ENCODE peak calls at places on chromosomes 11 and 22, in four cellular contexts. One of them, this sample, is unnamed.

GRCh38 chr11:133163463-133164419 is 368.6 kb downstream of the OPCML start:
- DNase-seq in GM12878: peak
- DNase-seq in HepG2: peak
- DNase-seq in K562: peak
- DNase-seq in this sample: no peak

GRCh38 chr11:116107229-116107628 is 603.0 kb upstream of the CADM1 start:
- DNase-seq in K562: no peak
- DNase-seq in HepG2: no peak
- DNase-seq in GM12878: no peak
- DNase-seq in this sample: no peak

GRCh38 chr11:65558002-65558784 is at the start of gene LTBP3:
- DNase-seq in K562: peak
- DNase-seq in GM12878: no peak
- DNase-seq in HepG2: peak
- DNase-seq in this sample: peak

GRCh38 chr22:22855617-22856308 is 31.9 kb upstream of the IGLL5 start:
- DNase-seq in GM12878: no peak
- DNase-seq in K562: peak
- DNase-seq in HepG2: peak
- DNase-seq in this sample: peak

GRCh38 chr22:21861856-21862255 is 5.6 kb downstream of the MAPK1 start:
- DNase-seq in HepG2: no peak
- DNase-seq in K562: no peak
- DNase-seq in GM12878: no peak
- DNase-seq in this sample: no peak

GRCh38 chr11:70575396-70576060 is 177.2 kb downstream of the CTTN start:
- DNase-seq in K562: no peak
- DNase-seq in GM12878: no peak
- DNase-seq in HepG2: peak
- DNase-seq in this sample: no peak

GRCh38 chr11:1049431-1049891 is 12.9 kb upstream of the MUC6 start:
- DNase-seq in GM12878: no peak
- DNase-seq in K562: no peak
- DNase-seq in HepG2: no peak
- DNase-seq in this sample: no peak

GRCh38 chr22:49863936-49864335 is 10.3 kb downstream of the ZBED4 start:
- DNase-seq in GM12878: no peak
- DNase-seq in HepG2: no peak
- DNase-seq in K562: no peak
- DNase-seq in this sample: no peak

GRCh38 chr11:59523541-59523940 is 12.2 kb downstream of the OR4D9 start:
- DNase-seq in HepG2: no peak
- DNase-seq in GM12878: no peak
- DNase-seq in K562: no peak
- DNase-seq in this sample: no peak

GRCh38 chr11:126335463-126335760 is 20.1 kb upstream of the ST3GAL4 start:
- DNase-seq in K562: no peak
- DNase-seq in HepG2: no peak
- DNase-seq in GM12878: no peak
- DNase-seq in this sample: peak

GRCh38 chr11:75813622-75814039 is 1.4 kb upstream of the UVRAG start:
- DNase-seq in K562: no peak
- DNase-seq in HepG2: peak
- DNase-seq in GM12878: no peak
- DNase-seq in this sample: no peak

GRCh38 chr11:10664005-10664404 is 29.6 kb downstream of the IRAG1 start:
- DNase-seq in K562: no peak
- DNase-seq in HepG2: no peak
- DNase-seq in GM12878: no peak
- DNase-seq in this sample: no peak

DNA sequence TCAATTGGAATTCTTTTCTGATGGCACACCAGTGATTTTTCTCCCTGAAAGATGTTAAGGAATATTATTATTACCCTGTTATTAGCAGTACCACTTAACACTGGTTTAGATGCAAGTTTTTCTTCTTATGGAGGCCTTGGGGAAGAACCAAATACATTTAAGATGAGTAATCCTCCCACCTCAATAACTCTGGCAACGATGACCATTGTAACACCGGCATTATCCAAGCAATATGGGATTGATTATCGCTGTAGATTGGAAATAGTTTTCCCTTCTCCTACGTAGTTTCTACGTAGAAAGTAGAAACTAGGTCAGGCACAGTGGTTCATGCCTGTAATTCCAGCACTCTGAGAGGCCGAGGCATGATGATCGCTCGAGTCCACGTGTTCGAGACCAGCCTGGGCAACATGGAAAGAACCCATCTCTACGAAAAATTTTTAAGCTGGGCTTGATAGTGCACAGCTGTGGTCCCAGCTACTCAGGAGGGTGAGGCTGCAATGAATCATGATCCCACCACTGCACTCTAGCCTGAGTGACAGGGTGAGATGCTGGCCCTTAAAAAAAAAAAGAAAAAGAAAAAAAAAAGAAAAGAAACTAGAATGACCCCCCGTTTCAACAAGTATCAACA is 45.5 kb downstream of the PACSIN2 start:
- DNase-seq in HepG2: no peak
- DNase-seq in GM12878: no peak
- DNase-seq in K562: no peak
- DNase-seq in this sample: no peak
- TF ChIP-seq TCF7 in HepG2: no peak
- TF ChIP-seq TCF7 in GM12878: no peak
- TF ChIP-seq TCF7 in K562: no peak
- TF ChIP-seq TCF7 in this sample: no peak

GRCh38 chr11:123047265-123047946 is 14.5 kb downstream of the HSPA8 start:
- DNase-seq in K562: no peak
- DNase-seq in GM12878: no peak
- DNase-seq in HepG2: no peak
- DNase-seq in this sample: no peak
- TF ChIP-seq TCF7 in K562: no peak
- TF ChIP-seq TCF7 in GM12878: no peak
- TF ChIP-seq TCF7 in HepG2: no peak
- TF ChIP-seq TCF7 in this sample: no peak

GRCh38 chr22:19643448-19644313 is 70.6 kb upstream of the SEPTIN5 start:
- DNase-seq in GM12878: no peak
- DNase-seq in K562: peak
- DNase-seq in HepG2: no peak
- DNase-seq in this sample: no peak
- TF ChIP-seq TCF7 in GM12878: no peak
- TF ChIP-seq TCF7 in K562: no peak
- TF ChIP-seq TCF7 in HepG2: no peak
- TF ChIP-seq TCF7 in this sample: no peak

DNA sequence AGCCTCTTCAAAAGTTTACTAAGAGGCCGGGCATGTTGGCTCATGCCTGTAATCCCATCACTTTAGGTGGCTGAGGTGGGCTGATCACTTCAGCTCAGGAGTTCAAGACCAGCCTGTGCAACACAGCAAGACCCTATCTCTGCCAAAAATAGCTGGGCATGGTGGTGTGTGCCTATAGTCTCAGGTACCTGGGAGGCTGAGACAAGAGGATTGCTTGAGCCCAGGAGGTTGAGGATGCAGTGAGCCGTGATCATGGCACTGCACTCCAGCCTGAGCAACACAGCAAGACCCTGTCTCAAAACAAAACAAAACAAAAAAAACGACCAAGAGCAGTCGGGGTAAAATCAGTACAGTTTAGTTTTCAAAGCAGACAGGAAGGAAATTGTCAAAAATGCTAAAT is 4.7 kb upstream of the ADSL start:
- DNase-seq in HepG2: no peak
- DNase-seq in GM12878: no peak
- DNase-seq in K562: no peak
- DNase-seq in this sample: no peak
- TF ChIP-seq TCF7 in HepG2: no peak
- TF ChIP-seq TCF7 in GM12878: no peak
- TF ChIP-seq TCF7 in K562: no peak
- TF ChIP-seq TCF7 in this sample: no peak

GRCh38 chr22:47209547-47210023 is 447.1 kb downstream of the TBC1D22A start:
- DNase-seq in K562: no peak
- DNase-seq in GM12878: no peak
- DNase-seq in HepG2: no peak
- DNase-seq in this sample: no peak
- TF ChIP-seq TCF7 in K562: no peak
- TF ChIP-seq TCF7 in GM12878: no peak
- TF ChIP-seq TCF7 in HepG2: no peak
- TF ChIP-seq TCF7 in this sample: no peak

DNA sequence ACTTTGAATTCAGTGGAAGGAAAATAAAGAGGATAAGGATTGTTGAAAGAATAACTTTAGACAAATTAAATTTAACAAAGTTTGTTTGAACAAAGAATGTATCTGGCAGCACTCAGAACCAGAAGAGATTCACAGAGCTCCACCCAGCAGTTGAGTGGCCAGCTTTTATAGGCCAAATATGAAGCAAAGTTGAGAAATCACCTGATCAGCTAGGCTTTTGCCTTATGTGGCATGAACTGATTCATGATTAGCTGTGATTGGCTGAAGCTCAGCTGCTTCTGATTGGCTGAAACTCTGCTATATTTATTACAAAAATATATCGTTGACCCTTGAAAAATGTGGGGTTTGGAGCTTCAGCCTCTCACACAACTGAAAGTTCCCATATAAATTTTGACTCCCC is 62.6 kb downstream of the PIWIL4 start:
- DNase-seq in HepG2: no peak
- DNase-seq in GM12878: no peak
- DNase-seq in K562: no peak
- DNase-seq in this sample: no peak
- TF ChIP-seq TCF7 in HepG2: no peak
- TF ChIP-seq TCF7 in GM12878: no peak
- TF ChIP-seq TCF7 in K562: no peak
- TF ChIP-seq TCF7 in this sample: no peak

GRCh38 chr11:105611414-105611813 is 1.5 kb downstream of the GRIA4 start:
- DNase-seq in HepG2: no peak
- DNase-seq in K562: no peak
- DNase-seq in GM12878: no peak
- DNase-seq in this sample: no peak

GRCh38 chr11:105609832-105610781 is at the start of gene GRIA4:
- DNase-seq in GM12878: no peak
- DNase-seq in K562: no peak
- DNase-seq in HepG2: no peak
- DNase-seq in this sample: peak

GRCh38 chr11:105610796-105611361 is 1.0 kb downstream of the GRIA4 start:
- DNase-seq in K562: no peak
- DNase-seq in HepG2: no peak
- DNase-seq in GM12878: no peak
- DNase-seq in this sample: no peak

GRCh38 chr11:105611837-105612480 is 2.1 kb downstream of the GRIA4 start:
- DNase-seq in K562: no peak
- DNase-seq in GM12878: no peak
- DNase-seq in HepG2: no peak
- DNase-seq in this sample: no peak

GRCh38 chr11:105609341-105609781 is 512 bp upstream of the GRIA4 start:
- DNase-seq in HepG2: peak
- DNase-seq in GM12878: no peak
- DNase-seq in K562: peak
- DNase-seq in this sample: peak
- TF ChIP-seq TCF7 in HepG2: no peak
- TF ChIP-seq TCF7 in GM12878: no peak
- TF ChIP-seq TCF7 in K562: no peak
- TF ChIP-seq TCF7 in this sample: no peak

This sample was measured in WTC11.